ENCODE peak calls at places on chromosomes 6 and 20, in six cellular contexts. C, B, P, M, Y and J are unnamed samples.

GRCh38 chr20:17872920-17873319 is 95.7 kb downstream of the SNX5 start:
- DNase-seq in C (no peak), B (no peak), P (no peak), M (no peak), Y (no peak), J (no peak)

GRCh38 chr6:38774933-38775707 is 60.0 kb downstream of the DNAH8 start:
- DNase-seq in C (no peak), B (no peak), P (no peak), M (no peak), Y (no peak), J (no peak)

GRCh38 chr6:133977983-133978895 is 25.2 kb downstream of the TBPL1 start:
- DNase-seq in C (no peak), B (no peak), P (no peak), M (no peak), Y (no peak), J (no peak)

GRCh38 chr6:13295576-13295975 is 32.8 kb downstream of the TBC1D7 start:
- DNase-seq in C (no peak), B (no peak), P (no peak), M (no peak), Y (no peak), J (no peak)

GRCh38 chr6:168201383-168201782 is 118.2 kb downstream of the DACT2 start:
- DNase-seq in C (no peak), B (no peak), P (no peak), M (peak), Y (no peak), J (no peak)

GRCh38 chr20:49483706-49484101 is 1.2 kb upstream of the KCNB1 start:
- DNase-seq in C (no peak), B (no peak), P (no peak), M (no peak), Y (no peak), J (peak)

GRCh38 chr6:26025047-26025893 is 62.0 kb upstream of the HFE start:
- DNase-seq in C (peak), B (no peak), P (no peak), M (no peak), Y (no peak), J (no peak)

GRCh38 chr6:168475188-168476013 is 34.4 kb downstream of the SMOC2 start:
- DNase-seq in C (no peak), B (no peak), P (no peak), M (no peak), Y (no peak), J (no peak)

GRCh38 chr20:37347347-37347823 is 1.4 kb downstream of the SRC start:
- DNase-seq in C (no peak), B (no peak), P (no peak), M (no peak), Y (no peak), J (no peak)